ENCODE peak calls at places on chromosomes 1 and 21, in ten cellular contexts. One of them, this sample, is unnamed. For H3K9me3, the result is how much of the 10 kb centered on the place peaks cover.

GRCh38 chr1:204959374-204959773 is 83.6 kb upstream of the CNTN2 start:
- DNase-seq in neural progenitor cell: no peak
- DNase-seq in Karpas-422: no peak
- DNase-seq in aorta: no peak
- DNase-seq in GM12878: no peak
- DNase-seq in cardiac muscle cell: peak
- DNase-seq in right atrium auricular region: peak
- DNase-seq in suprapubic skin: no peak
- DNase-seq in NT2/D1: no peak
- DNase-seq in esophagus muscularis mucosa: no peak
- DNase-seq in this sample: no peak

GRCh38 chr1:57489342-57490036 is 65.6 kb upstream of the DAB1 start:
- DNase-seq in neural progenitor cell: peak
- DNase-seq in Karpas-422: peak
- DNase-seq in aorta: no peak
- DNase-seq in GM12878: no peak
- DNase-seq in cardiac muscle cell: no peak
- DNase-seq in right atrium auricular region: no peak
- DNase-seq in suprapubic skin: no peak
- DNase-seq in NT2/D1: no peak
- DNase-seq in esophagus muscularis mucosa: no peak
- DNase-seq in this sample: no peak

GRCh38 chr1:17596651-17597509 is 57.4 kb downstream of the ARHGEF10L start:
- DNase-seq in neural progenitor cell: no peak
- DNase-seq in Karpas-422: no peak
- DNase-seq in aorta: no peak
- DNase-seq in GM12878: no peak
- DNase-seq in cardiac muscle cell: peak
- DNase-seq in right atrium auricular region: no peak
- DNase-seq in suprapubic skin: no peak
- DNase-seq in NT2/D1: no peak
- DNase-seq in esophagus muscularis mucosa: no peak
- DNase-seq in this sample: no peak

GRCh38 chr1:60415696-60416095 is 342.1 kb upstream of the C1orf87 start:
- DNase-seq in neural progenitor cell: no peak
- DNase-seq in Karpas-422: no peak
- DNase-seq in aorta: no peak
- DNase-seq in GM12878: no peak
- DNase-seq in cardiac muscle cell: no peak
- DNase-seq in right atrium auricular region: no peak
- DNase-seq in suprapubic skin: no peak
- DNase-seq in NT2/D1: no peak
- DNase-seq in esophagus muscularis mucosa: no peak
- DNase-seq in this sample: no peak

GRCh38 chr1:7420706-7421105 is 350.4 kb upstream of the VAMP3 start:
- DNase-seq in neural progenitor cell: no peak
- DNase-seq in Karpas-422: no peak
- DNase-seq in aorta: peak
- DNase-seq in GM12878: no peak
- DNase-seq in cardiac muscle cell: no peak
- DNase-seq in right atrium auricular region: no peak
- DNase-seq in suprapubic skin: peak
- DNase-seq in NT2/D1: no peak
- DNase-seq in esophagus muscularis mucosa: no peak
- DNase-seq in this sample: no peak

GRCh38 chr1:210598135-210598652 is 269.5 kb downstream of the HHAT start:
- DNase-seq in neural progenitor cell: no peak
- DNase-seq in Karpas-422: no peak
- DNase-seq in aorta: peak
- DNase-seq in GM12878: no peak
- DNase-seq in cardiac muscle cell: no peak
- DNase-seq in right atrium auricular region: peak
- DNase-seq in suprapubic skin: no peak
- DNase-seq in NT2/D1: no peak
- DNase-seq in esophagus muscularis mucosa: no peak
- DNase-seq in this sample: no peak

GRCh38 chr21:43916691-43917514 is 51.9 kb downstream of the AGPAT3 start:
- DNase-seq in neural progenitor cell: no peak
- DNase-seq in Karpas-422: peak
- DNase-seq in aorta: no peak
- DNase-seq in GM12878: peak
- DNase-seq in cardiac muscle cell: no peak
- DNase-seq in right atrium auricular region: no peak
- DNase-seq in suprapubic skin: peak
- DNase-seq in NT2/D1: no peak
- DNase-seq in esophagus muscularis mucosa: no peak
- DNase-seq in this sample: peak

GRCh38 chr1:239841635-239842034 is 250.0 kb upstream of the FMN2 start:
- DNase-seq in neural progenitor cell: no peak
- DNase-seq in Karpas-422: no peak
- DNase-seq in aorta: no peak
- DNase-seq in GM12878: no peak
- DNase-seq in cardiac muscle cell: no peak
- DNase-seq in right atrium auricular region: no peak
- DNase-seq in suprapubic skin: no peak
- DNase-seq in NT2/D1: no peak
- DNase-seq in esophagus muscularis mucosa: no peak
- DNase-seq in this sample: no peak

GRCh38 chr1:28436211-28436769 is 66.8 kb downstream of the PHACTR4 start:
- DNase-seq in neural progenitor cell: no peak
- DNase-seq in Karpas-422: no peak
- DNase-seq in aorta: no peak
- DNase-seq in GM12878: no peak
- DNase-seq in cardiac muscle cell: no peak
- DNase-seq in right atrium auricular region: no peak
- DNase-seq in suprapubic skin: no peak
- DNase-seq in NT2/D1: no peak
- DNase-seq in esophagus muscularis mucosa: no peak
- DNase-seq in this sample: no peak

GRCh38 chr1:23585321-23586022 is 26.2 kb upstream of the ID3 start:
- DNase-seq in neural progenitor cell: no peak
- DNase-seq in Karpas-422: no peak
- DNase-seq in aorta: no peak
- DNase-seq in GM12878: no peak
- DNase-seq in cardiac muscle cell: no peak
- DNase-seq in right atrium auricular region: no peak
- DNase-seq in suprapubic skin: peak
- DNase-seq in NT2/D1: no peak
- DNase-seq in esophagus muscularis mucosa: no peak
- DNase-seq in this sample: no peak

GRCh38 chr1:8817413-8818324 is at the start of gene RERE:
- DNase-seq in neural progenitor cell: peak
- DNase-seq in Karpas-422: peak
- DNase-seq in aorta: peak
- DNase-seq in GM12878: peak
- DNase-seq in cardiac muscle cell: peak
- DNase-seq in right atrium auricular region: peak
- DNase-seq in suprapubic skin: peak
- DNase-seq in NT2/D1: peak
- DNase-seq in esophagus muscularis mucosa: peak
- DNase-seq in this sample: peak

GRCh38 chr21:33951276-33952178 is 35.9 kb upstream of the ATP5PO start:
- DNase-seq in neural progenitor cell: no peak
- DNase-seq in Karpas-422: peak
- DNase-seq in aorta: no peak
- DNase-seq in GM12878: peak
- DNase-seq in cardiac muscle cell: no peak
- DNase-seq in right atrium auricular region: no peak
- DNase-seq in suprapubic skin: no peak
- DNase-seq in NT2/D1: no peak
- DNase-seq in esophagus muscularis mucosa: no peak
- DNase-seq in this sample: no peak

GRCh38 chr21:34592573-34592972 is 22.3 kb downstream of the RCAN1 start:
- DNase-seq in neural progenitor cell: no peak
- DNase-seq in Karpas-422: no peak
- DNase-seq in aorta: no peak
- DNase-seq in GM12878: no peak
- DNase-seq in cardiac muscle cell: no peak
- DNase-seq in right atrium auricular region: no peak
- DNase-seq in suprapubic skin: no peak
- DNase-seq in NT2/D1: no peak
- DNase-seq in esophagus muscularis mucosa: no peak
- DNase-seq in this sample: no peak

GRCh38 chr1:202625416-202626360 is 84.6 kb downstream of the SYT2 start:
- DNase-seq in neural progenitor cell: peak
- DNase-seq in Karpas-422: peak
- DNase-seq in aorta: peak
- DNase-seq in GM12878: no peak
- DNase-seq in cardiac muscle cell: peak
- DNase-seq in right atrium auricular region: peak
- DNase-seq in suprapubic skin: no peak
- DNase-seq in NT2/D1: peak
- DNase-seq in esophagus muscularis mucosa: no peak
- DNase-seq in this sample: peak

DNA sequence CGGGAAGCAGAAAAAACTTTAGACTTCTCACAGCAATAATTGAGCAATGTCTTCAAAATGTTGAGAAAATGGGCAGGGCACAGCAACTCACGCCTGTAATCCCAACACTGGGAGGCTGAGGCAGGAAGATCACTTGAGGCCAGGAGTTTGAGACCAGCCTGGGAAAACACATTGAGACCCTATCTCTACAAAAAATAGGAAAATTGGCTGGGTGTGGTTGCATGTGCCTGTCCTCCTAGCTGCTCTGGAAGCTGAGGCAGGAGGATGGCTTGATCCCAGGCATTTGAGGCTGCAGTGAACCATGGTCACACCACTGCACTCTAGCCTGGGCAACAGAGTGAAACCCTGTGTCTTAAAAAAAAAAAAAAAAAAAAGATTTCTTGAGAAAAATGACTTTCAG is 7.8 kb upstream of the ZFP69 start:
- DNase-seq in neural progenitor cell: no peak
- DNase-seq in Karpas-422: no peak
- DNase-seq in aorta: no peak
- DNase-seq in GM12878: no peak
- DNase-seq in cardiac muscle cell: no peak
- DNase-seq in right atrium auricular region: no peak
- DNase-seq in suprapubic skin: no peak
- DNase-seq in NT2/D1: no peak
- DNase-seq in esophagus muscularis mucosa: no peak
- DNase-seq in this sample: no peak
- H3K9me3 ChIP-seq in neural progenitor cell: under half
- H3K9me3 ChIP-seq in Karpas-422: half or more
- H3K9me3 ChIP-seq in aorta: under half
- H3K9me3 ChIP-seq in GM12878: under half
- H3K9me3 ChIP-seq in cardiac muscle cell: under half
- H3K9me3 ChIP-seq in right atrium auricular region: under half
- H3K9me3 ChIP-seq in suprapubic skin: under half
- H3K9me3 ChIP-seq in NT2/D1: half or more
- H3K9me3 ChIP-seq in esophagus muscularis mucosa: under half
- H3K9me3 ChIP-seq in this sample: half or more

GRCh38 chr1:151405167-151405951 is 6.0 kb downstream of the PSMB4 start:
- DNase-seq in neural progenitor cell: no peak
- DNase-seq in Karpas-422: no peak
- DNase-seq in aorta: no peak
- DNase-seq in GM12878: no peak
- DNase-seq in cardiac muscle cell: no peak
- DNase-seq in right atrium auricular region: no peak
- DNase-seq in suprapubic skin: no peak
- DNase-seq in NT2/D1: no peak
- DNase-seq in esophagus muscularis mucosa: no peak
- DNase-seq in this sample: no peak
- H3K9me3 ChIP-seq in neural progenitor cell: under half
- H3K9me3 ChIP-seq in Karpas-422: under half
- H3K9me3 ChIP-seq in aorta: under half
- H3K9me3 ChIP-seq in GM12878: under half
- H3K9me3 ChIP-seq in cardiac muscle cell: under half
- H3K9me3 ChIP-seq in right atrium auricular region: under half
- H3K9me3 ChIP-seq in suprapubic skin: under half
- H3K9me3 ChIP-seq in NT2/D1: under half
- H3K9me3 ChIP-seq in esophagus muscularis mucosa: under half
- H3K9me3 ChIP-seq in this sample: under half

GRCh38 chr21:37380349-37381323 is 14.1 kb downstream of the DYRK1A start:
- DNase-seq in neural progenitor cell: peak
- DNase-seq in Karpas-422: no peak
- DNase-seq in aorta: no peak
- DNase-seq in GM12878: no peak
- DNase-seq in cardiac muscle cell: no peak
- DNase-seq in right atrium auricular region: no peak
- DNase-seq in suprapubic skin: no peak
- DNase-seq in NT2/D1: no peak
- DNase-seq in esophagus muscularis mucosa: no peak
- DNase-seq in this sample: no peak

GRCh38 chr21:37381883-37382585 is 15.5 kb downstream of the DYRK1A start:
- DNase-seq in neural progenitor cell: no peak
- DNase-seq in Karpas-422: no peak
- DNase-seq in aorta: no peak
- DNase-seq in GM12878: no peak
- DNase-seq in cardiac muscle cell: no peak
- DNase-seq in right atrium auricular region: no peak
- DNase-seq in suprapubic skin: no peak
- DNase-seq in NT2/D1: no peak
- DNase-seq in esophagus muscularis mucosa: no peak
- DNase-seq in this sample: no peak

GRCh38 chr21:37375866-37376574 is 9.4 kb downstream of the DYRK1A start:
- DNase-seq in neural progenitor cell: no peak
- DNase-seq in Karpas-422: no peak
- DNase-seq in aorta: no peak
- DNase-seq in GM12878: no peak
- DNase-seq in cardiac muscle cell: no peak
- DNase-seq in right atrium auricular region: no peak
- DNase-seq in suprapubic skin: no peak
- DNase-seq in NT2/D1: no peak
- DNase-seq in esophagus muscularis mucosa: no peak
- DNase-seq in this sample: no peak

GRCh38 chr21:37383066-37383465 is 16.5 kb downstream of the DYRK1A start:
- DNase-seq in neural progenitor cell: peak
- DNase-seq in Karpas-422: peak
- DNase-seq in aorta: no peak
- DNase-seq in GM12878: no peak
- DNase-seq in cardiac muscle cell: no peak
- DNase-seq in right atrium auricular region: no peak
- DNase-seq in suprapubic skin: no peak
- DNase-seq in NT2/D1: no peak
- DNase-seq in esophagus muscularis mucosa: no peak
- DNase-seq in this sample: no peak

GRCh38 chr21:37378700-37379139 is 12.1 kb downstream of the DYRK1A start:
- DNase-seq in neural progenitor cell: no peak
- DNase-seq in Karpas-422: no peak
- DNase-seq in aorta: no peak
- DNase-seq in GM12878: no peak
- DNase-seq in cardiac muscle cell: no peak
- DNase-seq in right atrium auricular region: no peak
- DNase-seq in suprapubic skin: no peak
- DNase-seq in NT2/D1: no peak
- DNase-seq in esophagus muscularis mucosa: no peak
- DNase-seq in this sample: no peak
- H3K9me3 ChIP-seq in neural progenitor cell: under half
- H3K9me3 ChIP-seq in Karpas-422: under half
- H3K9me3 ChIP-seq in aorta: under half
- H3K9me3 ChIP-seq in GM12878: under half
- H3K9me3 ChIP-seq in cardiac muscle cell: under half
- H3K9me3 ChIP-seq in right atrium auricular region: under half
- H3K9me3 ChIP-seq in suprapubic skin: under half
- H3K9me3 ChIP-seq in NT2/D1: under half
- H3K9me3 ChIP-seq in esophagus muscularis mucosa: under half
- H3K9me3 ChIP-seq in this sample: under half

DNA sequence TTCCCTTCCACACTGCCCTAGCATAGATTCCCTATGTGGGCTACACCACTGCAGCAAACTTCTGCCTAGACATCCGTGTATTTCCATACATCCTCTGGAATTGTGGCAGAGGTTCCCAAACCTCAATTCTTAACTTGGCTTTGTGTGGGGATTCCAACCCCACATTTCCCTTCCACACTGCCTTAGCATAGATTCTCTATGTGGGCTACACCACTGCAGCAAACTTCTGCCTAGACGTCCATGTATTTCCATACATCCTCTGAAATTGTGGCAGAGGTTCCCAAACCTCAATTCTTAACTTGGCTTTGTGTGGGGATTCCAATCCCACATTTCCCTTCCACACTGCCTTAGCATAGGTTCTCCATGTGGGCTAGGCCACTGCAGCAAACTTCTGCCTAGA is 31.4 kb downstream of the ZNF670 start:
- DNase-seq in neural progenitor cell: no peak
- DNase-seq in Karpas-422: no peak
- DNase-seq in aorta: no peak
- DNase-seq in GM12878: no peak
- DNase-seq in cardiac muscle cell: no peak
- DNase-seq in right atrium auricular region: no peak
- DNase-seq in suprapubic skin: no peak
- DNase-seq in NT2/D1: no peak
- DNase-seq in esophagus muscularis mucosa: no peak
- DNase-seq in this sample: no peak
- H3K9me3 ChIP-seq in neural progenitor cell: half or more
- H3K9me3 ChIP-seq in Karpas-422: half or more
- H3K9me3 ChIP-seq in aorta: under half
- H3K9me3 ChIP-seq in GM12878: under half
- H3K9me3 ChIP-seq in cardiac muscle cell: under half
- H3K9me3 ChIP-seq in right atrium auricular region: under half
- H3K9me3 ChIP-seq in suprapubic skin: under half
- H3K9me3 ChIP-seq in NT2/D1: half or more
- H3K9me3 ChIP-seq in esophagus muscularis mucosa: under half
- H3K9me3 ChIP-seq in this sample: half or more